ENCODE peak calls at places on chromosomes 6 and 20, in five cellular contexts. One of them, this sample, is unnamed.

GRCh38 chr6:33828764-33829731 is 25.2 kb upstream of the MLN start:
- DNase-seq in amygdala: no peak
- DNase-seq in HEK293T: no peak
- DNase-seq in NCI-H446: no peak
- DNase-seq in NCI-H1417: no peak
- DNase-seq in this sample: no peak

GRCh38 chr20:23404196-23404595 is 17.1 kb downstream of the NAPB start:
- DNase-seq in amygdala: no peak
- DNase-seq in HEK293T: no peak
- DNase-seq in NCI-H446: no peak
- DNase-seq in NCI-H1417: no peak
- DNase-seq in this sample: no peak

GRCh38 chr20:40160151-40160550 is 528.9 kb downstream of the MAFB start:
- DNase-seq in amygdala: no peak
- DNase-seq in HEK293T: peak
- DNase-seq in NCI-H446: peak
- DNase-seq in NCI-H1417: peak
- DNase-seq in this sample: no peak

GRCh38 chr20:39778847-39779641 is 816.9 kb downstream of the DHX35 start:
- DNase-seq in amygdala: no peak
- DNase-seq in HEK293T: no peak
- DNase-seq in NCI-H446: no peak
- DNase-seq in NCI-H1417: no peak
- DNase-seq in this sample: no peak

GRCh38 chr6:36766649-36766945 is 69.0 kb downstream of the RAB44 start:
- DNase-seq in amygdala: no peak
- DNase-seq in HEK293T: no peak
- DNase-seq in NCI-H446: no peak
- DNase-seq in NCI-H1417: no peak
- DNase-seq in this sample: no peak

GRCh38 chr6:114342086-114342825 is 567 bp downstream of the HS3ST5 start:
- DNase-seq in amygdala: peak
- DNase-seq in HEK293T: peak
- DNase-seq in NCI-H446: peak
- DNase-seq in NCI-H1417: peak
- DNase-seq in this sample: no peak

GRCh38 chr6:30155522-30156261 is 5.3 kb downstream of the TRIM10 start:
- DNase-seq in amygdala: no peak
- DNase-seq in HEK293T: no peak
- DNase-seq in NCI-H446: no peak
- DNase-seq in NCI-H1417: no peak
- DNase-seq in this sample: no peak

GRCh38 chr6:92617726-92618125 is 801.6 kb downstream of the EPHA7 start:
- DNase-seq in amygdala: no peak
- DNase-seq in HEK293T: no peak
- DNase-seq in NCI-H446: no peak
- DNase-seq in NCI-H1417: no peak
- DNase-seq in this sample: no peak

GRCh38 chr20:51687630-51688029 is 80.6 kb downstream of the ATP9A start:
- DNase-seq in amygdala: no peak
- DNase-seq in HEK293T: no peak
- DNase-seq in NCI-H446: no peak
- DNase-seq in NCI-H1417: no peak
- DNase-seq in this sample: no peak

GRCh38 chr20:9040874-9041524 is 27.9 kb upstream of the PLCB4 start:
- DNase-seq in amygdala: no peak
- DNase-seq in HEK293T: no peak
- DNase-seq in NCI-H446: no peak
- DNase-seq in NCI-H1417: no peak
- DNase-seq in this sample: no peak

GRCh38 chr20:62590301-62591121 is 51.8 kb upstream of the SLCO4A1 start:
- DNase-seq in amygdala: no peak
- DNase-seq in HEK293T: no peak
- DNase-seq in NCI-H446: no peak
- DNase-seq in NCI-H1417: no peak
- DNase-seq in this sample: no peak

This sample was measured in NCI-H1694.